ENCODE peak calls at places on chromosomes 2 and 18, in four cellular contexts. W is uterus, M is M059J, F is fibroblast of pulmonary artery. B is an unnamed sample.

GRCh38 chr2:63544017-63544627 is 44.2 kb downstream of the WDPCP start:
- DNase-seq in M (no peak), W (no peak), F (peak), B (no peak)

GRCh38 chr2:217749009-217749408 is 253.8 kb downstream of the TNS1 start:
- DNase-seq in W (no peak), M (no peak), F (no peak), B (no peak)

GRCh38 chr18:38115201-38115600 is 549.6 kb upstream of the CELF4 start:
- DNase-seq in W (no peak), F (no peak), M (no peak), B (no peak)

GRCh38 chr2:109435066-109435690 is 178.6 kb downstream of the SEPTIN10 start:
- DNase-seq in F (no peak), W (no peak), M (no peak), B (no peak)

GRCh38 chr2:147331790-147332419 is 512.9 kb upstream of the ACVR2A start:
- DNase-seq in F (peak), W (no peak), M (peak), B (peak)

GRCh38 chr2:7809640-7810039 is 872.2 kb upstream of the ID2 start:
- DNase-seq in W (no peak), F (no peak), M (no peak), B (no peak)

GRCh38 chr2:55109219-55109891 is 59.1 kb upstream of the RTN4 start:
- DNase-seq in M (peak), W (no peak), F (no peak), B (no peak)

GRCh38 chr2:236675051-236675450 is 105.4 kb downstream of the ACKR3 start:
- DNase-seq in M (peak), W (no peak), F (peak), B (no peak)

GRCh38 chr2:99365661-99366060 is 28.5 kb downstream of the EIF5B start:
- DNase-seq in F (no peak), M (no peak), W (no peak), B (no peak)

GRCh38 chr2:108574332-108574731 is 40.1 kb downstream of the LIMS1 start:
- DNase-seq in W (no peak), M (no peak), F (no peak), B (no peak)

GRCh38 chr18:52677991-52678390 is 338.0 kb downstream of the DCC start:
- DNase-seq in W (no peak), M (no peak), F (no peak), B (no peak)

GRCh38 chr18:31503011-31503410 is 5.0 kb downstream of the DSG2 start:
- DNase-seq in M (no peak), W (no peak), F (no peak), B (no peak)

GRCh38 chr2:233799087-233799665 is 21.0 kb downstream of the MROH2A start:
- DNase-seq in F (no peak), W (no peak), M (no peak), B (no peak)

GRCh38 chr2:159921752-159922404 is 123.9 kb upstream of the CD302 start:
- DNase-seq in W (peak), M (peak), F (peak), B (peak)

GRCh38 chr2:43184339-43184895 is 42.0 kb downstream of the ZFP36L2 start:
- DNase-seq in F (no peak), M (peak), W (no peak), B (no peak)

GRCh38 chr2:187233811-187234210 is 214.2 kb downstream of the CALCRL start:
- DNase-seq in M (no peak), W (no peak), F (peak), B (no peak)

GRCh38 chr2:121662651-121663050 is 13.4 kb upstream of the CLASP1 start:
- DNase-seq in F (no peak), M (peak), W (no peak), B (no peak)

GRCh38 chr2:101265893-101266499 is 13.3 kb downstream of the CNOT11 start:
- DNase-seq in M (no peak), W (no peak), F (no peak), B (no peak)

GRCh38 chr2:231941673-231942072 is 15.5 kb upstream of the NPPC start:
- DNase-seq in F (no peak), M (no peak), W (no peak), B (no peak)

GRCh38 chr2:187549951-187550555 is 4.2 kb downstream of the TFPI start:
- DNase-seq in F (no peak), M (no peak), W (no peak), B (no peak)

GRCh38 chr2:226660524-226660923 is 139.1 kb downstream of the IRS1 start:
- DNase-seq in F (peak), M (peak), W (peak), B (peak)

GRCh38 chr2:62787381-62787780 is 81.9 kb downstream of the EHBP1 start:
- DNase-seq in M (peak), W (no peak), F (peak), B (no peak)

GRCh38 chr18:13163167-13163927 is 55.2 kb upstream of the LDLRAD4 start:
- DNase-seq in W (no peak), M (no peak), F (no peak), B (no peak)

GRCh38 chr2:23698733-23699391 is 228.1 kb downstream of the ATAD2B start:
- DNase-seq in W (no peak), M (peak), F (peak), B (no peak)

GRCh38 chr2:62287895-62288589 is 92.1 kb downstream of the B3GNT2 start:
- DNase-seq in F (peak), W (peak), M (peak), B (peak)

GRCh38 chr18:63162271-63163014 is 157.1 kb downstream of the BCL2 start:
- DNase-seq in F (peak), M (no peak), W (no peak), B (no peak)

GRCh38 chr18:64639536-64639935 is 490.6 kb upstream of the LINC00305 start:
- DNase-seq in F (no peak), W (no peak), M (no peak), B (no peak)

GRCh38 chr2:174510583-174511189 is 23.9 kb upstream of the GPR155 start:
- DNase-seq in M (peak), F (peak), W (no peak), B (no peak)

GRCh38 chr2:182068811-182069210 is 83.2 kb downstream of the PPP1R1C start:
- DNase-seq in W (no peak), M (peak), F (peak), B (no peak)

B was measured in tibial nerve.